ENCODE peak calls at places on chromosome 4, in four cellular contexts. One of them, this sample, is unnamed.

GRCh38 chr4:147547314-147548056 is 66.6 kb downstream of the EDNRA start:
- DNase-seq in OCI-LY7: no peak
- DNase-seq in AG08395: peak; percentile 23
- DNase-seq in posterior cingulate gyrus: no peak
- DNase-seq in this sample: no peak

GRCh38 chr4:169756971-169757574 is 671 bp downstream of the HPF1 start:
- DNase-seq in OCI-LY7: no peak
- DNase-seq in AG08395: no peak
- DNase-seq in posterior cingulate gyrus: no peak
- DNase-seq in this sample: no peak

GRCh38 chr4:74189331-74190043 is 31.6 kb downstream of the MTHFD2L start:
- DNase-seq in OCI-LY7: peak; percentile 70
- DNase-seq in AG08395: peak; percentile 42
- DNase-seq in posterior cingulate gyrus: no peak
- DNase-seq in this sample: no peak

GRCh38 chr4:133149364-133149695 is 236 bp downstream of the PCDH10 start:
- DNase-seq in OCI-LY7: no peak
- DNase-seq in AG08395: no peak
- DNase-seq in posterior cingulate gyrus: no peak
- DNase-seq in this sample: no peak

GRCh38 chr4:142202404-142203332 is 566.3 kb downstream of the IL15 start:
- DNase-seq in OCI-LY7: peak; percentile 11
- DNase-seq in AG08395: no peak
- DNase-seq in posterior cingulate gyrus: no peak
- DNase-seq in this sample: no peak

GRCh38 chr4:88107406-88108107 is 50.9 kb downstream of the ABCG2 start:
- DNase-seq in OCI-LY7: no peak
- DNase-seq in AG08395: no peak
- DNase-seq in posterior cingulate gyrus: no peak
- DNase-seq in this sample: no peak

GRCh38 chr4:43776371-43776770 is 672.2 kb downstream of the KCTD8 start:
- DNase-seq in OCI-LY7: peak; percentile 28
- DNase-seq in AG08395: no peak
- DNase-seq in posterior cingulate gyrus: no peak
- DNase-seq in this sample: no peak

GRCh38 chr4:17780461-17781071 is 855 bp downstream of the FAM184B start:
- DNase-seq in OCI-LY7: no peak
- DNase-seq in AG08395: peak; percentile 16
- DNase-seq in posterior cingulate gyrus: peak; percentile 9
- DNase-seq in this sample: no peak

GRCh38 chr4:187541666-187542065 is 453.9 kb upstream of the ZFP42 start:
- DNase-seq in OCI-LY7: no peak
- DNase-seq in AG08395: peak; percentile 74
- DNase-seq in posterior cingulate gyrus: no peak
- DNase-seq in this sample: no peak

GRCh38 chr4:48914311-48914710 is 7.7 kb upstream of the OCIAD2 start:
- DNase-seq in OCI-LY7: no peak
- DNase-seq in AG08395: no peak
- DNase-seq in posterior cingulate gyrus: no peak
- DNase-seq in this sample: no peak

GRCh38 chr4:38743866-38744265 is 38.9 kb downstream of the TLR10 start:
- DNase-seq in OCI-LY7: no peak
- DNase-seq in AG08395: peak; percentile 26
- DNase-seq in posterior cingulate gyrus: no peak
- DNase-seq in this sample: no peak

GRCh38 chr4:173264245-173264959 is 69.8 kb downstream of the HMGB2 start:
- DNase-seq in OCI-LY7: peak; percentile 94
- DNase-seq in AG08395: peak; percentile 36
- DNase-seq in posterior cingulate gyrus: no peak
- DNase-seq in this sample: no peak

GRCh38 chr4:153141238-153141637 is 63.0 kb upstream of the TRIM2 start:
- DNase-seq in OCI-LY7: no peak
- DNase-seq in AG08395: no peak
- DNase-seq in posterior cingulate gyrus: no peak
- DNase-seq in this sample: no peak

GRCh38 chr4:182306792-182307507 is 63.7 kb downstream of the TENM3 start:
- DNase-seq in OCI-LY7: no peak
- DNase-seq in AG08395: no peak
- DNase-seq in posterior cingulate gyrus: no peak
- DNase-seq in this sample: no peak

GRCh38 chr4:112448211-112448745 is 67.7 kb downstream of the NEUROG2 start:
- DNase-seq in OCI-LY7: no peak
- DNase-seq in AG08395: peak; percentile 25
- DNase-seq in posterior cingulate gyrus: no peak
- DNase-seq in this sample: no peak

GRCh38 chr4:142406917-142407501 is 439.1 kb downstream of the INPP4B start:
- DNase-seq in OCI-LY7: no peak
- DNase-seq in AG08395: no peak
- DNase-seq in posterior cingulate gyrus: no peak
- DNase-seq in this sample: no peak

GRCh38 chr4:38803833-38804653 is 548 bp downstream of the TLR1 start:
- DNase-seq in OCI-LY7: peak; percentile 8
- DNase-seq in AG08395: no peak
- DNase-seq in posterior cingulate gyrus: no peak
- DNase-seq in this sample: no peak